ENCODE peak calls at places on chromosomes 1 and 21, in four cellular contexts. Y is midbrain, P is tibial artery, S is sigmoid colon. O is an unnamed sample.

GRCh38 chr1:246923482-246923881 is 8.3 kb downstream of the AHCTF1 start:
- DNase-seq in Y (no peak), P (no peak), S (no peak), O (no peak)

GRCh38 chr1:21278208-21278861 is 11.9 kb downstream of the ECE1 start:
- DNase-seq in Y (peak), P (peak), S (peak), O (no peak)

GRCh38 chr1:6599141-6599975 is 3.3 kb downstream of the KLHL21 start:
- DNase-seq in Y (no peak), P (no peak), S (no peak), O (no peak)

GRCh38 chr1:171600852-171601251 is 21.2 kb upstream of the MYOCOS start:
- DNase-seq in Y (no peak), P (no peak), S (no peak), O (no peak)

GRCh38 chr1:100523038-100523649 is 14.8 kb upstream of the GPR88 start:
- DNase-seq in Y (no peak), P (no peak), S (no peak), O (no peak)

GRCh38 chr1:12457771-12458170 is 160.2 kb downstream of the DHRS3 start:
- DNase-seq in Y (no peak), P (peak), S (peak), O (no peak)

GRCh38 chr1:100972185-100972584 is 53.4 kb downstream of the DPH5 start:
- DNase-seq in Y (no peak), P (no peak), S (no peak), O (no peak)

GRCh38 chr1:26016258-26016943 is 5.2 kb upstream of the EXTL1 start:
- DNase-seq in Y (no peak), P (no peak), S (no peak), O (no peak)

GRCh38 chr21:36164427-36164784 is 7.8 kb downstream of the DOP1B start:
- DNase-seq in Y (no peak), P (no peak), S (no peak), O (no peak)

GRCh38 chr1:176903474-176903873 is 261.0 kb downstream of the ASTN1 start:
- DNase-seq in Y (no peak), P (no peak), S (no peak), O (no peak)

GRCh38 chr1:52904590-52905375 is 16.8 kb downstream of the ECHDC2 start:
- DNase-seq in Y (no peak), P (no peak), S (no peak), O (peak)

GRCh38 chr1:194952171-194952570 is 1656.1 kb downstream of the KCNT2 start:
- DNase-seq in Y (no peak), P (no peak), S (no peak), O (no peak)

GRCh38 chr1:158961178-158961577 is 29.8 kb downstream of the PYHIN1 start:
- DNase-seq in Y (no peak), P (no peak), S (no peak), O (no peak)